ENCODE peak calls at places on chromosome 17, in six cellular contexts. N is T-cell; W is stimulated activated CD4-positive, alpha-beta T cell treated with anti-CD3 and anti-CD28 coated beads, Interleukin-4, amount 100 ng/mL, for 4 hours; C is fibroblast of the conjunctiva; T is lower leg skin; Q is mucosa of gallbladder. U is an unnamed sample.

GRCh38 chr17:53722407-53722806 is 100.3 kb upstream of the KIF2B start:
- DNase-seq in Q (no peak), N (no peak), C (peak), T (no peak), W (no peak), U (no peak)

GRCh38 chr17:57696050-57696449 is 49.0 kb downstream of the CCDC182 start:
- DNase-seq in T (no peak), N (no peak), W (no peak), Q (no peak), C (no peak), U (no peak)

GRCh38 chr17:28745777-28746473 is 2.1 kb downstream of the TRAF4 start:
- DNase-seq in C (no peak), N (no peak), W (no peak), T (no peak), Q (no peak), U (no peak)

GRCh38 chr17:42016411-42016831 is 818 bp downstream of the DNAJC7 start:
- DNase-seq in W (no peak), T (no peak), N (no peak), Q (no peak), C (no peak), U (no peak)

GRCh38 chr17:57924677-57925076 is 30.5 kb downstream of the CUEDC1 start:
- DNase-seq in Q (no peak), C (no peak), W (no peak), T (no peak), N (no peak), U (no peak)

GRCh38 chr17:65154770-65155589 is 17.8 kb downstream of the RGS9 start:
- DNase-seq in W (no peak), N (no peak), Q (no peak), C (no peak), T (no peak), U (no peak)

GRCh38 chr17:74759243-74759801 is 10.9 kb downstream of the NHERF1 start:
- DNase-seq in N (peak), C (no peak), Q (no peak), W (no peak), T (no peak), U (no peak)

GRCh38 chr17:76872221-76872873 is 4.1 kb downstream of the MGAT5B start:
- DNase-seq in W (no peak), Q (no peak), T (no peak), C (peak), N (peak), U (no peak)

GRCh38 chr17:43359469-43360105 is 39.2 kb upstream of the ARL4D start:
- DNase-seq in N (no peak), W (no peak), Q (no peak), C (no peak), T (no peak), U (no peak)

GRCh38 chr17:4199818-4200402 is 56.9 kb downstream of the CYB5D2 start:
- DNase-seq in T (peak), W (no peak), C (no peak), N (peak), Q (no peak), U (no peak)

GRCh38 chr17:39132192-39132600 is 19.2 kb downstream of the PLXDC1 start:
- DNase-seq in Q (peak), T (no peak), W (no peak), N (no peak), C (no peak), U (no peak)

GRCh38 chr17:238071-238963 is 56.9 kb upstream of the DOC2B start:
- DNase-seq in N (no peak), C (no peak), W (no peak), T (peak), Q (no peak), U (peak)

GRCh38 chr17:43936434-43936833 is 5.8 kb downstream of the PPY start:
- DNase-seq in N (no peak), Q (no peak), C (no peak), T (no peak), W (no peak), U (no peak)

GRCh38 chr17:75573540-75573957 is 14.1 kb upstream of the MYO15B start:
- DNase-seq in W (no peak), C (no peak), N (no peak), Q (no peak), T (no peak), U (no peak)

GRCh38 chr17:15909481-15909991 is 35.4 kb upstream of the ADORA2B start:
- DNase-seq in T (peak), Q (no peak), C (no peak), W (no peak), N (no peak), U (no peak)

GRCh38 chr17:34255381-34255732 is 272 bp downstream of the CCL2 start:
- DNase-seq in N (no peak), T (no peak), C (no peak), W (no peak), Q (no peak), U (no peak)

GRCh38 chr17:15431201-15431600 is 36.2 kb downstream of the CDRT4 start:
- DNase-seq in W (no peak), T (peak), N (no peak), C (peak), Q (peak), U (no peak)